ENCODE peak calls at places on chromosomes 1 and 21, in four cellular contexts. One of them, this sample, is unnamed. For H3K9me3, the result is how much of the 10 kb centered on the place peaks cover.

GRCh38 chr1:59707216-59707615 is 107.5 kb upstream of the HOOK1 start:
- DNase-seq in mesenchymal stem cell: peak
- DNase-seq in tibial nerve: peak
- DNase-seq in mammary epithelial cell: peak
- DNase-seq in this sample: no peak

GRCh38 chr1:38512789-38513188 is 346.8 kb downstream of the RRAGC start:
- DNase-seq in mesenchymal stem cell: no peak
- DNase-seq in tibial nerve: no peak
- DNase-seq in mammary epithelial cell: peak
- DNase-seq in this sample: no peak

GRCh38 chr1:224731633-224732032 is 115.5 kb downstream of the CNIH3 start:
- DNase-seq in mesenchymal stem cell: no peak
- DNase-seq in tibial nerve: no peak
- DNase-seq in mammary epithelial cell: no peak
- DNase-seq in this sample: no peak

GRCh38 chr1:98034505-98034904 is 113.7 kb upstream of the DPYD start:
- DNase-seq in mesenchymal stem cell: no peak
- DNase-seq in tibial nerve: no peak
- DNase-seq in mammary epithelial cell: peak
- DNase-seq in this sample: no peak

GRCh38 chr1:56132520-56132919 is 446.8 kb downstream of the PLPP3 start:
- DNase-seq in mesenchymal stem cell: no peak
- DNase-seq in tibial nerve: no peak
- DNase-seq in mammary epithelial cell: no peak
- DNase-seq in this sample: no peak

GRCh38 chr1:3027611-3028371 is 6.5 kb downstream of the ACTRT2 start:
- DNase-seq in mesenchymal stem cell: no peak
- DNase-seq in tibial nerve: no peak
- DNase-seq in mammary epithelial cell: no peak
- DNase-seq in this sample: no peak

GRCh38 chr1:214895226-214895625 is 187.3 kb upstream of the KCNK2 start:
- DNase-seq in mesenchymal stem cell: no peak
- DNase-seq in tibial nerve: no peak
- DNase-seq in mammary epithelial cell: no peak
- DNase-seq in this sample: no peak

GRCh38 chr1:147627435-147628110 is 42.8 kb downstream of the ACP6 start:
- DNase-seq in mesenchymal stem cell: peak
- DNase-seq in tibial nerve: peak
- DNase-seq in mammary epithelial cell: peak
- DNase-seq in this sample: peak

GRCh38 chr21:44926364-44927101 is 5.8 kb upstream of the ITGB2 start:
- DNase-seq in mesenchymal stem cell: no peak
- DNase-seq in tibial nerve: no peak
- DNase-seq in mammary epithelial cell: peak
- DNase-seq in this sample: peak

GRCh38 chr1:101233495-101233894 is 3.3 kb upstream of the S1PR1 start:
- DNase-seq in mesenchymal stem cell: no peak
- DNase-seq in tibial nerve: no peak
- DNase-seq in mammary epithelial cell: no peak
- DNase-seq in this sample: no peak
- H3K9me3 ChIP-seq in mesenchymal stem cell: under half
- H3K9me3 ChIP-seq in tibial nerve: under half
- H3K9me3 ChIP-seq in mammary epithelial cell: under half
- H3K9me3 ChIP-seq in this sample: under half

DNA sequence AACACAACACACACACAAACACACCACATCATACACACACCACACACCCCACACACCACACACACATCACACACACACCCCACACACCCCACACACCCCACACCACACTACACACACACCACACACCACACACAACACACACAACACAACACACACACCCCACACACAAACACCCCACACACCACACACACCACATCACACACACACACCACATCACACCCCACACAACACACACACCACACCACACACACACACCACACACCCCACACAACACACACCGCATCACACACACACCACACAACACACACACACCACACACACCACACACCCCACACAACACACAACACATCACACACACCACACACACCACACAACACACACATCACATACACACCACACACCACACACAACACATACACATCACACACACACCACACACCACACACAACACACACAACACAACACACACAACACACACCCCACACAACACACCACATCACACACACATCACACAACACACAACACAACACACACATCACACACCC is 2.5 kb downstream of the LYPD8 start:
- DNase-seq in mesenchymal stem cell: peak
- DNase-seq in tibial nerve: no peak
- DNase-seq in mammary epithelial cell: no peak
- DNase-seq in this sample: no peak
- H3K9me3 ChIP-seq in mesenchymal stem cell: under half
- H3K9me3 ChIP-seq in tibial nerve: under half
- H3K9me3 ChIP-seq in mammary epithelial cell: under half
- H3K9me3 ChIP-seq in this sample: under half

GRCh38 chr1:92845908-92846307 is 14.1 kb downstream of the RPL5 start:
- DNase-seq in mesenchymal stem cell: no peak
- DNase-seq in tibial nerve: no peak
- DNase-seq in mammary epithelial cell: no peak
- DNase-seq in this sample: no peak

GRCh38 chr1:92843046-92843423 is 11.2 kb downstream of the RPL5 start:
- DNase-seq in mesenchymal stem cell: no peak
- DNase-seq in tibial nerve: no peak
- DNase-seq in mammary epithelial cell: no peak
- DNase-seq in this sample: no peak

GRCh38 chr1:92842082-92843045 is 10.5 kb downstream of the RPL5 start:
- DNase-seq in mesenchymal stem cell: no peak
- DNase-seq in tibial nerve: no peak
- DNase-seq in mammary epithelial cell: no peak
- DNase-seq in this sample: no peak

GRCh38 chr1:92844439-92844838 is 12.6 kb downstream of the RPL5 start:
- DNase-seq in mesenchymal stem cell: no peak
- DNase-seq in tibial nerve: no peak
- DNase-seq in mammary epithelial cell: no peak
- DNase-seq in this sample: no peak

DNA sequence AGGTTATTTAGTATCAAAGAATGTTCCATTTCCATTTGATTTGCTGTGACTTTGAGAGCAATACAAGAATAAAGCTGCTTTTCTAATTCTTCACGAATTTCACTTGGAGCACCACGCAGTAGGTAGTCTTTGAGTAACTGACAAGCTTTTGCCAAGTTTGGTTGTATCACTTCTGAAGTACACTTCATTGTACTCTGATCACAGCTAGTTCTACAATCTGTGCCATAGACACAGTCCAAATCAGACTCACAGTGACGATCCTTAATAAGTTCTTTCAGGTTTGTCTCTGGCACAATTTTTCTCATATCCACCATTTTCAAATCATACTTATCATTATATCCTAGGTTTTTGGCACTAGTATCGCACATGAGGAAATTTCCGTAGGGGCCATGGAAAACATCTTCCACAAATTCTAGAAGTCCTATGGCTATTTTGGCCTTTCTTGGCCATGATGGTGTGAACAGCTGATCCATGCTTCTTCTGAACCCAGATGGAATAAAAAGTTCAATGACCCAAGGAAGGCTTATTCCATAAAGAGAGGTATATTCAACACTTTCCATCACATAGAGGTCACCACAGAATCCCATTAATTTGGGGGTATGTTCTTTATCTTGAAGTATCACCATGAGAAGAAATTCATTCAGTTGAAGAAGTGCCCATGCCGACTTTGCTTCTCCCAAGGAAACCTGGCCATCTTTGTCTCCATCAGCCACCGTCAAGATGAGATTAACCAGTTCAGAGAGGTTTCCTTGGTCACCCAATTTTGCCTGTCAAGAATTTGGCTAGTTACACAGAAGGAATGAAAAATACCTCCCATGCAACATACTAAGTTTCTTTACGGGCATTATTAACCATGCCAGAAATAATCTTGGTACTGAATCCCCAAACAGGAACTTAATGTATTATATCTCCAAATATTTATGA is 11.9 kb downstream of the RPL5 start:
- DNase-seq in mesenchymal stem cell: no peak
- DNase-seq in tibial nerve: no peak
- DNase-seq in mammary epithelial cell: no peak
- DNase-seq in this sample: no peak
- H3K9me3 ChIP-seq in mesenchymal stem cell: under half
- H3K9me3 ChIP-seq in tibial nerve: under half
- H3K9me3 ChIP-seq in mammary epithelial cell: under half
- H3K9me3 ChIP-seq in this sample: under half

DNA sequence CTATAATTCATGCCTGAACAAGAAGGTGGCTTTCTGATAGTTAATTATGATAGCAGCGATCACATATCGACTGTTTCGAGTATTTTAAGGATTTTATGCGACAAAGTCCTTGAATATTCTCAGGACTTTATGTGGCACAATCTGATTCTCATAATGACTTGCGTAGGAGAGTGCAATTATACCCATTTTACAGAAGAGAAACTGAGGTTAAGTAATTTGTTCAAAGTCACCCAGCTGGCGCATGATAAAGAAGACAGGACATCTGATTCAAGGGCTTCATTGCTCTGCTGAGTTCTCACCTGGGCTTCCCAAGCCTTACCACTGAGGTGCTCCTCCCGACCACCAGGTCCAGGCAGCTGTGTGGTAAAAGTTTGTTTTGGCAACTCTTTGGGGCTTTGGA is 1.8 kb downstream of the CRCT1 start:
- DNase-seq in mesenchymal stem cell: no peak
- DNase-seq in tibial nerve: no peak
- DNase-seq in mammary epithelial cell: no peak
- DNase-seq in this sample: no peak
- H3K9me3 ChIP-seq in mesenchymal stem cell: under half
- H3K9me3 ChIP-seq in tibial nerve: under half
- H3K9me3 ChIP-seq in mammary epithelial cell: under half
- H3K9me3 ChIP-seq in this sample: under half